ENCODE peak calls at places on chromosomes 6 and 20, in five cellular contexts. R, L, Z, G and K are unnamed samples.

GRCh38 chr6:170068496-170068895 is 222.4 kb downstream of the DLL1 start:
- DNase-seq in R (no peak), L (no peak), Z (no peak), G (no peak), K (no peak)

GRCh38 chr6:149925974-149926777 is 3.3 kb upstream of the RAET1G start:
- DNase-seq in R (peak), L (peak), Z (peak), G (peak), K (peak)

GRCh38 chr20:54938707-54939106 is 463.3 kb downstream of the DOK5 start:
- DNase-seq in R (no peak), L (no peak), Z (no peak), G (no peak), K (no peak)

GRCh38 chr6:108961077-108961476 is 112.9 kb downstream of the ARMC2 start:
- DNase-seq in R (no peak), L (no peak), Z (no peak), G (no peak), K (no peak)

GRCh38 chr6:160734627-160735026 is 32.6 kb downstream of the PLG start:
- DNase-seq in R (no peak), L (no peak), Z (no peak), G (no peak), K (no peak)

GRCh38 chr20:34516874-34517542 is 786 bp downstream of the DYNLRB1 start:
- DNase-seq in R (peak), L (peak), Z (no peak), G (no peak), K (no peak)

GRCh38 chr6:104969785-104970581 is 13.1 kb downstream of the LIN28B start:
- DNase-seq in R (no peak), L (no peak), Z (no peak), G (no peak), K (no peak)

GRCh38 chr20:6665161-6665560 is 102.3 kb upstream of the BMP2 start:
- DNase-seq in R (no peak), L (no peak), Z (no peak), G (no peak), K (no peak)

GRCh38 chr6:13248053-13248452 is 80.3 kb downstream of the TBC1D7 start:
- DNase-seq in R (no peak), L (no peak), Z (peak), G (no peak), K (no peak)

GRCh38 chr6:18444176-18444575 is 57.0 kb downstream of the RNF144B start:
- DNase-seq in R (no peak), L (no peak), Z (no peak), G (no peak), K (no peak)

GRCh38 chr6:166032366-166033171 is 135.1 kb downstream of the TBXT start:
- DNase-seq in R (no peak), L (no peak), Z (no peak), G (no peak), K (no peak)

GRCh38 chr6:132298344-132298949 is 102.8 kb downstream of the MOXD1 start:
- DNase-seq in R (peak), L (peak), Z (no peak), G (no peak), K (no peak)

GRCh38 chr6:26257272-26257671 is 107.7 kb upstream of the BTN3A2 start:
- DNase-seq in R (no peak), L (no peak), Z (no peak), G (no peak), K (no peak)

GRCh38 chr20:4898282-4898681 is 103.0 kb downstream of the SLC23A2 start:
- DNase-seq in R (no peak), L (no peak), Z (no peak), G (no peak), K (no peak)

GRCh38 chr20:37714973-37715657 is 21.3 kb downstream of the CTNNBL1 start:
- DNase-seq in R (no peak), L (no peak), Z (no peak), G (no peak), K (no peak)

GRCh38 chr6:92690997-92691599 is 728.3 kb downstream of the EPHA7 start:
- DNase-seq in R (no peak), L (no peak), Z (no peak), G (no peak), K (no peak)

GRCh38 chr6:10418862-10419748 is 4.2 kb upstream of the TFAP2A start:
- DNase-seq in R (no peak), L (no peak), Z (peak), G (no peak), K (no peak)

GRCh38 chr20:57429579-57430202 is 38.5 kb downstream of the RBM38 start:
- DNase-seq in R (no peak), L (no peak), Z (no peak), G (no peak), K (no peak)

GRCh38 chr6:21022343-21023107 is 488.3 kb downstream of the CDKAL1 start:
- DNase-seq in R (no peak), L (no peak), Z (peak), G (no peak), K (no peak)

GRCh38 chr20:62780204-62780603 is 16.1 kb upstream of the MRGBP start:
- DNase-seq in R (no peak), L (no peak), Z (peak), G (no peak), K (no peak)

GRCh38 chr20:14992961-14993360 is 655.5 kb upstream of the FLRT3 start:
- DNase-seq in R (no peak), L (no peak), Z (no peak), G (no peak), K (no peak)